ENCODE peak calls at places on chromosome 6, in seven cellular contexts. U is fibroblast of gingiva, X is brain microvascular endothelial cell, S is iPS-NIHi11, K is NCI-H187, Z is pons, E is NCI-H2171 treated with DMSO at 0.1 percent for 48 hours. I is an unnamed sample.

GRCh38 chr6:106192824-106193223 is 106.7 kb downstream of the PRDM1 start:
- DNase-seq in U (no peak), X (peak), S (no peak), K (no peak), Z (no peak), E (no peak), I (no peak)

GRCh38 chr6:74690365-74690764 is 515.5 kb downstream of the COL12A1 start:
- DNase-seq in U (no peak), X (no peak), S (no peak), K (no peak), Z (no peak), E (no peak), I (no peak)

GRCh38 chr6:71419217-71419953 is 130.8 kb downstream of the OGFRL1 start:
- DNase-seq in U (no peak), X (no peak), S (no peak), K (no peak), Z (no peak), E (no peak), I (no peak)

GRCh38 chr6:165704001-165704748 is 41.1 kb upstream of the PDE10A start:
- DNase-seq in U (no peak), X (peak), S (no peak), K (no peak), Z (peak), E (no peak), I (no peak)

GRCh38 chr6:118495639-118496296 is 52.3 kb upstream of the PLN start:
- DNase-seq in U (no peak), X (peak), S (no peak), K (no peak), Z (no peak), E (no peak), I (no peak)

GRCh38 chr6:129801909-129802308 is 59.2 kb downstream of the TMEM244 start:
- DNase-seq in U (no peak), X (no peak), S (peak), K (no peak), Z (no peak), E (no peak), I (no peak)

GRCh38 chr6:47473791-47474351 is 3.7 kb upstream of the CD2AP start:
- DNase-seq in U (no peak), X (no peak), S (no peak), K (no peak), Z (no peak), E (no peak), I (no peak)

GRCh38 chr6:142385352-142385751 is 83.5 kb downstream of the ADGRG6 start:
- DNase-seq in U (no peak), X (no peak), S (no peak), K (no peak), Z (no peak), E (no peak), I (no peak)

I was measured in GM12864.